ENCODE peak calls at places on chromosomes 16 and 17, in five cellular contexts. One of them, this sample, is unnamed.

GRCh38 chr16:21060027-21060510 is 90.6 kb downstream of the DNAH3 start:
- DNase-seq in tibial artery: no peak
- DNase-seq in osteoblast: no peak
- DNase-seq in colonic mucosa: no peak
- DNase-seq in upper lobe of left lung: no peak
- DNase-seq in this sample: no peak

GRCh38 chr17:32015245-32016013 is 8.2 kb downstream of the LRRC37B start:
- DNase-seq in tibial artery: no peak
- DNase-seq in osteoblast: peak; percentile 23
- DNase-seq in colonic mucosa: no peak
- DNase-seq in upper lobe of left lung: no peak
- DNase-seq in this sample: no peak

GRCh38 chr16:29148867-29149272 is 164.0 kb downstream of the LAT start:
- DNase-seq in tibial artery: no peak
- DNase-seq in osteoblast: no peak
- DNase-seq in colonic mucosa: peak; percentile 46
- DNase-seq in upper lobe of left lung: peak; percentile 61
- DNase-seq in this sample: no peak

GRCh38 chr16:4947722-4948503 is 10.2 kb upstream of the SEC14L5 start:
- DNase-seq in tibial artery: no peak
- DNase-seq in osteoblast: peak; percentile 60
- DNase-seq in colonic mucosa: no peak
- DNase-seq in upper lobe of left lung: no peak
- DNase-seq in this sample: no peak

GRCh38 chr16:74837056-74837455 is 62.4 kb upstream of the FA2H start:
- DNase-seq in tibial artery: no peak
- DNase-seq in osteoblast: no peak
- DNase-seq in colonic mucosa: no peak
- DNase-seq in upper lobe of left lung: no peak
- DNase-seq in this sample: no peak

GRCh38 chr17:80494547-80494946 is 18.1 kb upstream of the NPTX1 start:
- DNase-seq in tibial artery: no peak
- DNase-seq in osteoblast: no peak
- DNase-seq in colonic mucosa: no peak
- DNase-seq in upper lobe of left lung: no peak
- DNase-seq in this sample: no peak

GRCh38 chr17:14745541-14745940 is 444.7 kb downstream of the HS3ST3B1 start:
- DNase-seq in tibial artery: no peak
- DNase-seq in osteoblast: no peak
- DNase-seq in colonic mucosa: no peak
- DNase-seq in upper lobe of left lung: no peak
- DNase-seq in this sample: no peak

GRCh38 chr16:19680972-19681371 is 37.1 kb downstream of the KNOP1 start:
- DNase-seq in tibial artery: peak; percentile 57
- DNase-seq in osteoblast: no peak
- DNase-seq in colonic mucosa: no peak
- DNase-seq in upper lobe of left lung: no peak
- DNase-seq in this sample: no peak

GRCh38 chr16:82016964-82017363 is 5.7 kb upstream of the SDR42E1 start:
- DNase-seq in tibial artery: no peak
- DNase-seq in osteoblast: peak; percentile 57
- DNase-seq in colonic mucosa: no peak
- DNase-seq in upper lobe of left lung: no peak
- DNase-seq in this sample: no peak

GRCh38 chr17:50668025-50668837 is 33.5 kb downstream of the ABCC3 start:
- DNase-seq in tibial artery: no peak
- DNase-seq in osteoblast: peak; percentile 89
- DNase-seq in colonic mucosa: no peak
- DNase-seq in upper lobe of left lung: no peak
- DNase-seq in this sample: no peak

GRCh38 chr17:75105269-75106080 is 4.3 kb upstream of the ARMC7 start:
- DNase-seq in tibial artery: no peak
- DNase-seq in osteoblast: peak; percentile 91
- DNase-seq in colonic mucosa: peak; percentile 77
- DNase-seq in upper lobe of left lung: no peak
- DNase-seq in this sample: no peak

GRCh38 chr16:20906871-20907255 is 6.3 kb downstream of the LYRM1 start:
- DNase-seq in tibial artery: no peak
- DNase-seq in osteoblast: no peak
- DNase-seq in colonic mucosa: no peak
- DNase-seq in upper lobe of left lung: no peak
- DNase-seq in this sample: no peak

GRCh38 chr17:17073006-17073626 is 30.9 kb downstream of the MPRIP start:
- DNase-seq in tibial artery: no peak
- DNase-seq in osteoblast: no peak
- DNase-seq in colonic mucosa: no peak
- DNase-seq in upper lobe of left lung: no peak
- DNase-seq in this sample: no peak

GRCh38 chr17:68291836-68292688 is 767 bp downstream of the ARSG start:
- DNase-seq in tibial artery: peak; percentile 84
- DNase-seq in osteoblast: peak; percentile 98
- DNase-seq in colonic mucosa: peak; percentile 74
- DNase-seq in upper lobe of left lung: peak; percentile 97
- DNase-seq in this sample: no peak

GRCh38 chr16:82005491-82005830 is 5.8 kb downstream of the SDR42E1 start:
- DNase-seq in tibial artery: no peak
- DNase-seq in osteoblast: no peak
- DNase-seq in colonic mucosa: no peak
- DNase-seq in upper lobe of left lung: no peak
- DNase-seq in this sample: no peak

GRCh38 chr17:64706224-64707076 is 44.3 kb upstream of the SMURF2 start:
- DNase-seq in tibial artery: no peak
- DNase-seq in osteoblast: no peak
- DNase-seq in colonic mucosa: peak; percentile 44
- DNase-seq in upper lobe of left lung: no peak
- DNase-seq in this sample: no peak

GRCh38 chr16:801584-802363 is 1.2 kb upstream of the GNG13 start:
- DNase-seq in tibial artery: no peak
- DNase-seq in osteoblast: no peak
- DNase-seq in colonic mucosa: no peak
- DNase-seq in upper lobe of left lung: peak; percentile 68
- DNase-seq in this sample: no peak

GRCh38 chr16:67011274-67011673 is 17.7 kb upstream of the CBFB start:
- DNase-seq in tibial artery: no peak
- DNase-seq in osteoblast: no peak
- DNase-seq in colonic mucosa: no peak
- DNase-seq in upper lobe of left lung: no peak
- DNase-seq in this sample: no peak

GRCh38 chr17:751269-752001 is 629 bp downstream of the GEMIN4 start:
- DNase-seq in tibial artery: no peak
- DNase-seq in osteoblast: peak; percentile 92
- DNase-seq in colonic mucosa: peak; percentile 44
- DNase-seq in upper lobe of left lung: no peak
- DNase-seq in this sample: no peak

GRCh38 chr16:80583466-80583865 is 42.7 kb downstream of the DYNLRB2 start:
- DNase-seq in tibial artery: no peak
- DNase-seq in osteoblast: no peak
- DNase-seq in colonic mucosa: no peak
- DNase-seq in upper lobe of left lung: no peak
- DNase-seq in this sample: no peak

GRCh38 chr17:17840751-17841591 is 4.2 kb upstream of the SREBF1 start:
- DNase-seq in tibial artery: peak; percentile 78
- DNase-seq in osteoblast: peak; percentile 90
- DNase-seq in colonic mucosa: no peak
- DNase-seq in upper lobe of left lung: no peak
- DNase-seq in this sample: no peak

GRCh38 chr16:4200000-4200780 is 41.7 kb downstream of the SRL start:
- DNase-seq in tibial artery: peak; percentile 84
- DNase-seq in osteoblast: peak; percentile 94
- DNase-seq in colonic mucosa: peak; percentile 84
- DNase-seq in upper lobe of left lung: no peak
- DNase-seq in this sample: peak; percentile 43

GRCh38 chr16:55530316-55530856 is 21.5 kb downstream of the LPCAT2 start:
- DNase-seq in tibial artery: no peak
- DNase-seq in osteoblast: no peak
- DNase-seq in colonic mucosa: no peak
- DNase-seq in upper lobe of left lung: no peak
- DNase-seq in this sample: no peak

GRCh38 chr17:82524540-82524939 is 5.0 kb downstream of the FOXK2 start:
- DNase-seq in tibial artery: no peak
- DNase-seq in osteoblast: no peak
- DNase-seq in colonic mucosa: no peak
- DNase-seq in upper lobe of left lung: no peak
- DNase-seq in this sample: no peak

GRCh38 chr17:29620271-29620670 is 2.4 kb downstream of the CORO6 start:
- DNase-seq in tibial artery: peak; percentile 62
- DNase-seq in osteoblast: peak; percentile 87
- DNase-seq in colonic mucosa: no peak
- DNase-seq in upper lobe of left lung: no peak
- DNase-seq in this sample: no peak

GRCh38 chr16:73058221-73058615 is 10.3 kb upstream of the ZFHX3 start:
- DNase-seq in tibial artery: no peak
- DNase-seq in osteoblast: peak; percentile 96
- DNase-seq in colonic mucosa: no peak
- DNase-seq in upper lobe of left lung: peak; percentile 94
- DNase-seq in this sample: no peak

GRCh38 chr16:88973007-88973410 is 4.0 kb downstream of the CBFA2T3 start:
- DNase-seq in tibial artery: no peak
- DNase-seq in osteoblast: no peak
- DNase-seq in colonic mucosa: no peak
- DNase-seq in upper lobe of left lung: peak; percentile 60
- DNase-seq in this sample: no peak

GRCh38 chr17:78925662-78926555 is 722 bp upstream of the TIMP2 start:
- DNase-seq in tibial artery: peak; percentile 95
- DNase-seq in osteoblast: peak; percentile 99
- DNase-seq in colonic mucosa: peak; percentile 65
- DNase-seq in upper lobe of left lung: peak; percentile 85
- DNase-seq in this sample: no peak

GRCh38 chr17:28592260-28592659 is 6.6 kb downstream of the SPAG5 start:
- DNase-seq in tibial artery: no peak
- DNase-seq in osteoblast: no peak
- DNase-seq in colonic mucosa: no peak
- DNase-seq in upper lobe of left lung: no peak
- DNase-seq in this sample: no peak

GRCh38 chr16:19994771-19995170 is 78.9 kb downstream of the GPR139 start:
- DNase-seq in tibial artery: no peak
- DNase-seq in osteoblast: no peak
- DNase-seq in colonic mucosa: no peak
- DNase-seq in upper lobe of left lung: peak; percentile 52
- DNase-seq in this sample: no peak

GRCh38 chr17:47654991-47655390 is 5.3 kb downstream of the KPNB1 start:
- DNase-seq in tibial artery: no peak
- DNase-seq in osteoblast: no peak
- DNase-seq in colonic mucosa: no peak
- DNase-seq in upper lobe of left lung: no peak
- DNase-seq in this sample: no peak

GRCh38 chr17:49005140-49005539 is 8.0 kb downstream of the IGF2BP1 start:
- DNase-seq in tibial artery: no peak
- DNase-seq in osteoblast: no peak
- DNase-seq in colonic mucosa: no peak
- DNase-seq in upper lobe of left lung: no peak
- DNase-seq in this sample: no peak
- H3K4me1 ChIP-seq in tibial artery: no peaks in the 10 kb centered on the region
- H3K4me1 ChIP-seq in osteoblast: peaks cover 16% of the 10 kb centered on the region
- H3K4me1 ChIP-seq in colonic mucosa: no peaks in the 10 kb centered on the region
- H3K4me1 ChIP-seq in upper lobe of left lung: peaks cover 4% of the 10 kb centered on the region
- H3K4me1 ChIP-seq in this sample: peaks cover 2% of the 10 kb centered on the region

GRCh38 chr17:76445697-76446448 is 7.1 kb downstream of the UBE2O start:
- DNase-seq in tibial artery: peak; percentile 32
- DNase-seq in osteoblast: no peak
- DNase-seq in colonic mucosa: no peak
- DNase-seq in upper lobe of left lung: no peak
- DNase-seq in this sample: no peak

GRCh38 chr17:76446449-76447231 is 6.3 kb downstream of the UBE2O start:
- DNase-seq in tibial artery: peak; percentile 23
- DNase-seq in osteoblast: peak; percentile 90
- DNase-seq in colonic mucosa: no peak
- DNase-seq in upper lobe of left lung: no peak
- DNase-seq in this sample: no peak

GRCh38 chr17:76449126-76449525 is 3.8 kb downstream of the UBE2O start:
- DNase-seq in tibial artery: no peak
- DNase-seq in osteoblast: peak; percentile 81
- DNase-seq in colonic mucosa: no peak
- DNase-seq in upper lobe of left lung: no peak
- DNase-seq in this sample: no peak

GRCh38 chr17:76444518-76445311 is 8.2 kb downstream of the UBE2O start:
- DNase-seq in tibial artery: peak; percentile 28
- DNase-seq in osteoblast: no peak
- DNase-seq in colonic mucosa: no peak
- DNase-seq in upper lobe of left lung: no peak
- DNase-seq in this sample: no peak

DNA sequence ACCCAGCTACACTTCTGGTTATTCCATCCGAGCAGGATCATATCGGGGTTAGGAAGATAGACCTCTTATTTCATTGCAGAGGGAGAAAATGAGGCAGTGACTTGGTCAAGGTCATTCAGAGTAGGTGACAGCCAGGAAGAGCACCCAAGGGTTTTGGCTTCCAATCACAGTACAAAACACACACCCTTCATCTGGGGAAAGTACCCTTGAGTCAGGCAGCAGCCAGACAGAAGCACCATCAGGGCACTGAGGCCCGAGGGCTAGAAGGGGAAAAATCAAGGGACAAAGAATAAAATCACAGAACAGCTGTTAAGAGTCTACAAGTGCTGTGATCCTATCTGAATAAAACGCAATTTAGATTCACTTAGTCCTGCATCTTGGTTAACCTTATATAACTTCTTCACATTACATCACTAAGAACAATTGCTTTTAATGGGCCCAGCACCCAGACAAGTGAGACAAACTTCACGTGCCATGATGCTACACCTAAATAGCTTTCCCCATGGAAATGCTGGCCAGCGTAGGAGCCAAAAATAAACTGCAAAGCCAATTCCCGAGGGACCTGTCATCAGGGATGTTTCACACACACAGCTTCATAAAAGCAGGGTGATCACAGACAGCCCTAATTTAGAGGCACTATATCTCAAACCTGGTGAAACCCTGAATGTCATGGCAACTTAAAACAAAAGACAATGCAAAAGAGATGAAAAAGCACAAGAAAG is 4.9 kb downstream of the UBE2O start:
- DNase-seq in tibial artery: peak; percentile 35
- DNase-seq in osteoblast: no peak
- DNase-seq in colonic mucosa: no peak
- DNase-seq in upper lobe of left lung: no peak
- DNase-seq in this sample: no peak
- H3K27ac ChIP-seq in tibial artery: no peak overlapping the region
- H3K27ac ChIP-seq in osteoblast: peak overlapping the region; percentile 82
- H3K27ac ChIP-seq in colonic mucosa: no peak overlapping the region
- H3K27ac ChIP-seq in upper lobe of left lung: no peak overlapping the region
- H3K27ac ChIP-seq in this sample: no peak overlapping the region

GRCh38 chr17:35210741-35211140 is 16.5 kb upstream of the SLC35G3 start:
- DNase-seq in tibial artery: no peak
- DNase-seq in osteoblast: no peak
- DNase-seq in colonic mucosa: no peak
- DNase-seq in upper lobe of left lung: no peak
- DNase-seq in this sample: no peak
- H3K4me3 ChIP-seq in tibial artery: no peak overlapping the region
- H3K4me3 ChIP-seq in osteoblast: no peak overlapping the region
- H3K4me3 ChIP-seq in colonic mucosa: no peak overlapping the region
- H3K4me3 ChIP-seq in upper lobe of left lung: no peak overlapping the region
- H3K4me3 ChIP-seq in this sample: no peak overlapping the region

DNA sequence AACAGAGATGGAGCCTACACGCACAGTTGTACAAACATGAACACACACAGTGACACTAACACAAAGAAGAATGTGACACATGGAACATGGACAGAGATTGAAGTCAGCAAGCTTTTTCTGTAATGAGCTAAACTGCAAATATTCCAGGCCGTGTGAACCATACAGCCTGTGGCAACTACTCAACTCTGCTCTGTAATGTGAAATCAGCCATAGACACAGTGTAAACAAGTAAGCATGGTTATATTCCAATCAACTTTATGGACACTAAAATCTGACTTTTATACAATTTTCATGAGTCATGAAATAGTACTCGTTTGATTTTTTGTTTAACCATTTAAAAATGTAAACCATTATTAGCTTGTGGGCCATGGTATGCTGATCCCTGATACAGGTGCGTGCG is 120.2 kb downstream of the SMG6 start:
- DNase-seq in tibial artery: no peak
- DNase-seq in osteoblast: no peak
- DNase-seq in colonic mucosa: no peak
- DNase-seq in upper lobe of left lung: no peak
- DNase-seq in this sample: no peak
- H3K4me1 ChIP-seq in tibial artery: peaks cover 48% of the 10 kb centered on the region
- H3K4me1 ChIP-seq in osteoblast: peaks cover 44% of the 10 kb centered on the region
- H3K4me1 ChIP-seq in colonic mucosa: no peaks in the 10 kb centered on the region
- H3K4me1 ChIP-seq in upper lobe of left lung: peaks cover 36% of the 10 kb centered on the region
- H3K4me1 ChIP-seq in this sample: peaks cover 4% of the 10 kb centered on the region